ENCODE peak calls at places on chromosomes 12 and 14, in five cellular contexts. One of them, this sample, is unnamed.
A peak's percentile ranks its signal among the peaks of the same experiment; 100 is the strongest.

GRCh38 chr12:57631566-57632368 is 1.2 kb downstream of the B4GALNT1 start:
- DNase-seq in HepG2: no peak
- DNase-seq in GM23338: peak; percentile 47
- DNase-seq in PC-3: no peak
- DNase-seq in endothelial cell of umbilical vein: no peak
- DNase-seq in this sample: no peak

GRCh38 chr12:43550831-43551270 is 1.2 kb downstream of the ADAMTS20 start:
- DNase-seq in PC-3: no peak
- DNase-seq in HepG2: no peak
- DNase-seq in GM23338: peak; percentile 56
- DNase-seq in endothelial cell of umbilical vein: no peak
- DNase-seq in this sample: peak; percentile 1

GRCh38 chr12:125249932-125250331 is 184.7 kb downstream of the AACS start:
- DNase-seq in PC-3: no peak
- DNase-seq in endothelial cell of umbilical vein: no peak
- DNase-seq in HepG2: no peak
- DNase-seq in GM23338: no peak
- DNase-seq in this sample: no peak

GRCh38 chr12:55797068-55797467 is 20.5 kb downstream of the SARNP start:
- DNase-seq in endothelial cell of umbilical vein: peak; percentile 41
- DNase-seq in GM23338: peak; percentile 83
- DNase-seq in HepG2: peak; percentile 51
- DNase-seq in PC-3: peak; percentile 47
- DNase-seq in this sample: peak; percentile 71

GRCh38 chr14:77053046-77053841 is 24.7 kb upstream of the IRF2BPL start:
- DNase-seq in HepG2: peak; percentile 70
- DNase-seq in endothelial cell of umbilical vein: peak; percentile 81
- DNase-seq in GM23338: peak; percentile 92
- DNase-seq in PC-3: no peak
- DNase-seq in this sample: peak; percentile 74

GRCh38 chr12:121955258-121956040 is 37.1 kb downstream of the CFAP251 start:
- DNase-seq in endothelial cell of umbilical vein: peak; percentile 45
- DNase-seq in PC-3: peak; percentile 67
- DNase-seq in GM23338: peak; percentile 56
- DNase-seq in HepG2: no peak
- DNase-seq in this sample: no peak

GRCh38 chr12:132657004-132657727 is 30.0 kb downstream of the POLE start:
- DNase-seq in HepG2: no peak
- DNase-seq in PC-3: no peak
- DNase-seq in endothelial cell of umbilical vein: no peak
- DNase-seq in GM23338: no peak
- DNase-seq in this sample: no peak

GRCh38 chr12:11178250-11178649 is 7.3 kb downstream of the SMIM10L1 start:
- DNase-seq in GM23338: no peak
- DNase-seq in PC-3: no peak
- DNase-seq in endothelial cell of umbilical vein: no peak
- DNase-seq in HepG2: no peak
- DNase-seq in this sample: no peak

GRCh38 chr12:62758216-62758615 is 176.7 kb downstream of the PPM1H start:
- DNase-seq in endothelial cell of umbilical vein: no peak
- DNase-seq in HepG2: no peak
- DNase-seq in PC-3: peak; percentile 57
- DNase-seq in GM23338: no peak
- DNase-seq in this sample: peak; percentile 92

GRCh38 chr14:80954771-80955299 is 586 bp upstream of the TSHR start:
- DNase-seq in GM23338: peak; percentile 93
- DNase-seq in endothelial cell of umbilical vein: peak; percentile 80
- DNase-seq in PC-3: peak; percentile 88
- DNase-seq in HepG2: peak; percentile 68
- DNase-seq in this sample: peak; percentile 74

GRCh38 chr12:98439471-98440164 is 75.8 kb upstream of the TMPO start:
- DNase-seq in HepG2: no peak
- DNase-seq in PC-3: no peak
- DNase-seq in GM23338: no peak
- DNase-seq in endothelial cell of umbilical vein: peak; percentile 79
- DNase-seq in this sample: peak; percentile 72

DNA sequence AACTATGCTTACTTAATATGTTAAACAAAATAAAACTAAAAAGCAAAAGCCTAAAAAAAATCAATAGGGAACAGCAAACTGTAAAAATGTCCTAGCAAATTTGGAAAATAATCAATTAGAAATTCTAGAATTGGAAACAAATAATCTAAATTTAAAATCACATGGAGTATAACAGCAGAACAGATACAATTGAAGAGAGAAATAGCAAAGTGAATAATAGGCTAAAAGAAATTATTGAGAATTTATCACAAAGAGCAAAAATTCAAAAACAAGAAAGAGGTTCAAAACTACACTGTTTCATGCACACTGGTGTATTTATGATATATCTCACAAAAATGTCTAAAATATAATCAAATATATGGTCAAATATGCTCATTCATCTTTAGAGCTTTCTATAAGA is 231.9 kb downstream of the GPHN start:
- DNase-seq in HepG2: no peak
- DNase-seq in PC-3: no peak
- DNase-seq in GM23338: no peak
- DNase-seq in endothelial cell of umbilical vein: no peak
- DNase-seq in this sample: no peak
- H3K4me1 ChIP-seq in HepG2: no peaks in the 10 kb centered on the region
- H3K4me1 ChIP-seq in PC-3: no peaks in the 10 kb centered on the region
- H3K4me1 ChIP-seq in GM23338: no peaks in the 10 kb centered on the region
- H3K4me1 ChIP-seq in endothelial cell of umbilical vein: no peaks in the 10 kb centered on the region
- H3K4me1 ChIP-seq in this sample: no peaks in the 10 kb centered on the region

DNA sequence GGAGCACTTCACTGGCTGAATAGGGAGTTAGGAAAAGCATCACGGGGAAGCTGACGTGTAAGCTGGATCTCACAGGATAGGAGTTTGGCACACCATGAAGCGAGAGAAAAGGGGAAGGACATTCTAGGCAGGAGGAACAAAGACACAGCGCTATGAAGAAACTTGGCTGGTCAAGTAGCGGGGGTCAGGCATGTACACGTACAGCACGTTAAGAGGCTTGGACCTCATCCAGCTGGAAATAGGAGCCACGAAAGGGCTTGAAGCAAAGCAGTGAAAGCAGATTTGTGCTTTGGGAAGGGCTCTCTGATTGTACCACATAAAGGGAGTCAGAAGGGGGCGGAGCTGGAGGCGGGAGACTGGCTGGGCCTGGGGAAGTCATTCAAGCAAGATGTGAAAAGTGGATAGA is 19.6 kb upstream of the GALNT8 start:
- DNase-seq in GM23338: peak; percentile 55
- DNase-seq in PC-3: no peak
- DNase-seq in HepG2: no peak
- DNase-seq in endothelial cell of umbilical vein: no peak
- DNase-seq in this sample: peak; percentile 72
- H3K4me3 ChIP-seq in GM23338: no peak overlapping the region
- H3K4me3 ChIP-seq in PC-3: no peak overlapping the region
- H3K4me3 ChIP-seq in HepG2: no peak overlapping the region
- H3K4me3 ChIP-seq in endothelial cell of umbilical vein: no peak overlapping the region
- H3K4me3 ChIP-seq in this sample: no peak overlapping the region

GRCh38 chr14:100839573-100840175 is 13.8 kb downstream of the MEG3 start:
- DNase-seq in HepG2: no peak
- DNase-seq in PC-3: no peak
- DNase-seq in GM23338: no peak
- DNase-seq in endothelial cell of umbilical vein: no peak
- DNase-seq in this sample: no peak

GRCh38 chr14:100842799-100843198 is 16.9 kb downstream of the MEG3 start:
- DNase-seq in HepG2: no peak
- DNase-seq in endothelial cell of umbilical vein: no peak
- DNase-seq in GM23338: no peak
- DNase-seq in PC-3: no peak
- DNase-seq in this sample: peak; percentile 97

GRCh38 chr14:100840286-100840685 is 14.4 kb downstream of the MEG3 start:
- DNase-seq in GM23338: peak; percentile 38
- DNase-seq in PC-3: no peak
- DNase-seq in HepG2: no peak
- DNase-seq in endothelial cell of umbilical vein: no peak
- DNase-seq in this sample: no peak

GRCh38 chr14:100840751-100841444 is 15.0 kb downstream of the MEG3 start:
- DNase-seq in endothelial cell of umbilical vein: no peak
- DNase-seq in PC-3: no peak
- DNase-seq in GM23338: no peak
- DNase-seq in HepG2: no peak
- DNase-seq in this sample: no peak

DNA sequence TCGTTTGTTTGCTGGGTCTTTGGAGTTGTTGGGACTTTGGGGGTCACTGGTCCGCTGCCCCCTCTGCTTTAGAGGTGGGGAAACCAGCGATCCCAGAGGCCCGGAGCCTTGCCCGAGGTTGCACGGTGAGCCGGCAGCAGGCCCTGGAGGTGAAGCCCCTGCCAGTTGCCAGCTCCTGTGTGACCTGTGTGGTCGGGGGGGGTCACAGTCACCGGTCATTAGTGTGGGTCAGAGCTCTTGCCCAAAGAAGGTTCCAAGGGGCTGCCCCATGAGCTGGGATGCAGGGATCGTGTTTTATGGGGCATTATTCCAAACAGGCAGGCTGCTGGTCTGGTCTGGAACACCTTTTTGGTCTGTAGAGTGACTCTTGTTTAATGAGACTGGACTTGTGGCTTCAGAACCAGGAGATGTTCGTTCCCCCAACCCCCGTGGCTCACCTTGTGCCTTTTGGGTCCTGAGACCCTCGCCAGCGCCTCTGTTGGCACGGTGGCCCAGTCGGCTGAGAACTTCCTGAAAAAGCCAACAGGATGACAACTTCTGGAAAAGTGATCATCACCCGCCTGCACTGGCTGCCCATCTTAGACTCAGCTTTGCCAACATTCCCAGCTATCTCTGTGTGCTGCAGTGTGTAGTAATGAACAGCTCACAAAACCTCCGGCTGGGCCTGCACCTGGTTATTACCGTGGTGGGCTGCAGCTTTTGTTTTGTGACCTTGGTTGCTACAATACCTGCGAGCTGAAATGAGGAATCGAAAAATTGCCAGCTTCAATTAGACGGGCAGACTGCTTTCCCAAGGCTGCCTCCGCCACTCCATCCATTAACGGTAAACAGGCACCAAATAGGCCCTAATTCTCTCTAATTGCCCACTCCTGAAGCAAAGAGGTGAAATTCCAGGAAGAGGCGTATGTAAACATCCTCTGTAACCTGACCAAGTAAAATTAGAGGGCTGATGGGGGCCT is 15.8 kb downstream of the MEG3 start:
- DNase-seq in GM23338: no peak
- DNase-seq in HepG2: no peak
- DNase-seq in endothelial cell of umbilical vein: no peak
- DNase-seq in PC-3: no peak
- DNase-seq in this sample: no peak
- H4K20me1 ChIP-seq in GM23338: no peaks in the 10 kb centered on the region
- H4K20me1 ChIP-seq in HepG2: no peaks in the 10 kb centered on the region
- H4K20me1 ChIP-seq in endothelial cell of umbilical vein: no peaks in the 10 kb centered on the region
- H4K20me1 ChIP-seq in PC-3: no peaks in the 10 kb centered on the region
- H4K20me1 ChIP-seq in this sample: no peaks in the 10 kb centered on the region

GRCh38 chr14:93035917-93036651 is 79.6 kb downstream of the ITPK1 start:
- DNase-seq in GM23338: no peak
- DNase-seq in HepG2: peak; percentile 91
- DNase-seq in endothelial cell of umbilical vein: no peak
- DNase-seq in PC-3: peak; percentile 39
- DNase-seq in this sample: peak; percentile 57
- H3K4me1 ChIP-seq in GM23338: peaks cover 46% of the 10 kb centered on the region
- H3K4me1 ChIP-seq in HepG2: peaks cover 82% of the 10 kb centered on the region
- H3K4me1 ChIP-seq in endothelial cell of umbilical vein: peaks cover 32% of the 10 kb centered on the region
- H3K4me1 ChIP-seq in PC-3: peaks cover 52% of the 10 kb centered on the region
- H3K4me1 ChIP-seq in this sample: peaks cover 12% of the 10 kb centered on the region

GRCh38 chr12:46260913-46261476 is 7.8 kb downstream of the SLC38A1 start:
- DNase-seq in PC-3: peak; percentile 94
- DNase-seq in GM23338: no peak
- DNase-seq in HepG2: no peak
- DNase-seq in endothelial cell of umbilical vein: no peak
- DNase-seq in this sample: no peak
- H3K4me3 ChIP-seq in PC-3: peak overlapping the region; percentile 52
- H3K4me3 ChIP-seq in GM23338: peak overlapping the region; percentile 90
- H3K4me3 ChIP-seq in HepG2: no peak overlapping the region
- H3K4me3 ChIP-seq in endothelial cell of umbilical vein: no peak overlapping the region
- H3K4me3 ChIP-seq in this sample: no peak overlapping the region

GRCh38 chr14:36505193-36505815 is 14.7 kb downstream of the NKX2-1 start:
- DNase-seq in GM23338: peak; percentile 77
- DNase-seq in HepG2: no peak
- DNase-seq in PC-3: no peak
- DNase-seq in endothelial cell of umbilical vein: no peak
- DNase-seq in this sample: no peak
- H4K20me1 ChIP-seq in GM23338: peaks cover 28% of the 10 kb centered on the region
- H4K20me1 ChIP-seq in HepG2: peaks cover 4% of the 10 kb centered on the region
- H4K20me1 ChIP-seq in PC-3: no peaks in the 10 kb centered on the region
- H4K20me1 ChIP-seq in endothelial cell of umbilical vein: no peaks in the 10 kb centered on the region
- H4K20me1 ChIP-seq in this sample: no peaks in the 10 kb centered on the region